ENCODE peak calls at places on chromosome 13, in seven cellular contexts. F is mammary epithelial cell, J is Peyer's patch, U is A549, R is thoracic aorta, W is progenitor cell of endocrine pancreas, M is fibroblast of mammary gland. Q is an unnamed sample.

GRCh38 chr13:24159921-24160324 is 597 bp upstream of the SPATA13 start:
- DNase-seq in F (no peak), M (no peak), U (no peak), R (no peak), J (no peak), W (no peak), Q (peak)

GRCh38 chr13:33125821-33126570 is 109.8 kb downstream of the KL start:
- DNase-seq in F (peak), M (peak), R (peak), J (peak), U (peak), W (no peak), Q (no peak)

GRCh38 chr13:109408596-109409382 is 377.6 kb downstream of the IRS2 start:
- DNase-seq in W (no peak), J (no peak), U (no peak), F (no peak), R (no peak), M (peak), Q (no peak)

GRCh38 chr13:100601716-100602115 is 13.1 kb upstream of the GGACT start:
- DNase-seq in M (no peak), U (no peak), J (no peak), W (no peak), R (no peak), F (no peak), Q (no peak)

GRCh38 chr13:91659583-91660415 is 261.4 kb downstream of the GPC5 start:
- DNase-seq in W (no peak), U (no peak), J (no peak), F (peak), M (no peak), R (no peak), Q (no peak)

GRCh38 chr13:70732611-70733010 is 624.4 kb upstream of the KLHL1 start:
- DNase-seq in U (no peak), J (no peak), W (no peak), F (no peak), M (no peak), R (no peak), Q (no peak)

GRCh38 chr13:32125221-32125621 is 93.6 kb downstream of the FRY start:
- DNase-seq in W (no peak), J (no peak), R (no peak), M (peak), U (no peak), F (peak), Q (no peak)

GRCh38 chr13:107025991-107026390 is 458.1 kb upstream of the ARGLU1 start:
- DNase-seq in R (peak), W (no peak), M (peak), J (no peak), U (no peak), F (peak), Q (no peak)

GRCh38 chr13:76643596-76643995 is 242.6 kb downstream of the KCTD12 start:
- DNase-seq in M (no peak), W (no peak), U (no peak), J (no peak), F (no peak), R (no peak), Q (no peak)

GRCh38 chr13:27619711-27620376 is 485 bp downstream of the LNX2 start:
- DNase-seq in J (peak), R (no peak), F (no peak), M (peak), W (no peak), U (peak), Q (peak)

GRCh38 chr13:105442040-105442439 is 1093.4 kb downstream of the EFNB2 start:
- DNase-seq in U (no peak), J (no peak), M (no peak), R (no peak), W (no peak), F (no peak), Q (no peak)

GRCh38 chr13:42893346-42893745 is 98.7 kb downstream of the EPSTI1 start:
- DNase-seq in J (no peak), F (peak), M (peak), U (no peak), W (no peak), R (no peak), Q (no peak)

GRCh38 chr13:50866817-50867640 is 23.5 kb upstream of the DLEU7 start:
- DNase-seq in F (no peak), U (no peak), J (no peak), R (no peak), M (no peak), W (no peak), Q (no peak)

GRCh38 chr13:91592050-91593014 is 193.9 kb downstream of the GPC5 start:
- DNase-seq in J (no peak), W (no peak), R (no peak), F (no peak), U (no peak), M (no peak), Q (no peak)

GRCh38 chr13:20672772-20673171 is 30.7 kb upstream of the IL17D start:
- DNase-seq in J (no peak), W (no peak), M (peak), U (no peak), R (no peak), F (no peak), Q (no peak)

GRCh38 chr13:91142572-91142971 is 204.9 kb upstream of the MIR17HG start:
- DNase-seq in J (no peak), U (no peak), F (peak), M (peak), R (no peak), W (no peak), Q (no peak)

GRCh38 chr13:39451301-39451700 is 151.7 kb downstream of the LHFPL6 start:
- DNase-seq in M (peak), U (no peak), F (peak), W (no peak), J (no peak), R (no peak), Q (no peak)

GRCh38 chr13:42728507-42729180 is 52.7 kb upstream of the FAM216B start:
- DNase-seq in F (peak), M (no peak), J (no peak), R (no peak), U (no peak), W (no peak), Q (no peak)

GRCh38 chr13:33076451-33076992 is 60.3 kb downstream of the KL start:
- DNase-seq in J (peak), U (no peak), F (no peak), R (no peak), M (no peak), W (no peak), Q (no peak)

GRCh38 chr13:113917523-113918371 is 53.9 kb upstream of the GAS6 start:
- DNase-seq in J (no peak), M (no peak), F (no peak), U (no peak), R (no peak), W (peak), Q (no peak)

GRCh38 chr13:97307882-97308624 is 85.9 kb downstream of the MBNL2 start:
- DNase-seq in F (peak), J (no peak), U (peak), M (peak), W (no peak), R (no peak), Q (no peak)

GRCh38 chr13:49304763-49305695 is 57.3 kb downstream of the CDADC1 start:
- DNase-seq in W (no peak), J (no peak), M (no peak), U (no peak), F (no peak), R (no peak), Q (no peak)

GRCh38 chr13:44307844-44308243 is 65.8 kb upstream of the SERP2 start:
- DNase-seq in F (no peak), J (no peak), M (no peak), R (no peak), W (no peak), U (no peak), Q (no peak)

GRCh38 chr13:26560456-26560855 is 3.0 kb downstream of the WASF3 start:
- DNase-seq in J (no peak), W (no peak), F (no peak), M (no peak), R (no peak), U (no peak), Q (no peak)

GRCh38 chr13:97901716-97902115 is 51.8 kb upstream of the IPO5 start:
- DNase-seq in M (no peak), J (no peak), R (no peak), W (no peak), F (no peak), U (no peak), Q (no peak)

GRCh38 chr13:43662976-43663375 is 123.8 kb downstream of the ENOX1 start:
- DNase-seq in R (no peak), J (no peak), U (no peak), W (no peak), M (peak), F (no peak), Q (no peak)

GRCh38 chr13:76798037-76798436 is 88.2 kb downstream of the KCTD12 start:
- DNase-seq in J (no peak), U (no peak), R (no peak), M (peak), W (no peak), F (no peak), Q (no peak)

GRCh38 chr13:33228645-33229445 is 56.7 kb downstream of the STARD13 start:
- DNase-seq in U (peak), J (no peak), W (no peak), R (no peak), M (peak), F (no peak), Q (no peak)

DNA sequence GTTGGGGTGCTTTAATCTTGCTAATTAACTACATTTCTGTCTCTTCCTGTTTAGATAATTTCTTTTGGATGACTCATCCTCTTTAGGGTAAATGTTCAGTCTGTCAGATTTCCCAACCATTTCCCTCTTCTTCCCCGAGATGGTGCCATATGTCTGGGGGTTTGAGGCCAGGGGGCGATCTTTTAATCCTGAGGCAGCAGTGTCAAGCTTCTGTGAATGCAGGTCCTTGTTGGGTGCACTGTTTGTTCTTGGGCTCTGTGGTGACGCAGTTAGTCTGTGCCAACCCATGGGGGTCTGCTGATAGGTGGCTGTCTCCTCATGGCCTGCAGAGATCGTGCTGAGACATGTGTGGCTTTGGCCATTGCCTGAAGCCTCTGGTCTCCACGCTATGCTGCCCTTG is 420.4 kb downstream of the NDFIP2 start:
- DNase-seq in M (peak), W (no peak), R (no peak), F (peak), J (peak), U (no peak), Q (no peak)
- TF ChIP-seq CTCF in M (peak), W (no peak), R (no peak), F (no peak), J (no peak), U (no peak), Q (no peak)

GRCh38 chr13:46603165-46603603 is 50.2 kb downstream of the LRCH1 start:
- DNase-seq in J (no peak), U (peak), W (no peak), F (no peak), R (no peak), M (peak), Q (no peak)
- TF ChIP-seq CTCF in J (peak), U (peak), W (peak), F (peak), R (no peak), M (peak), Q (peak)

DNA sequence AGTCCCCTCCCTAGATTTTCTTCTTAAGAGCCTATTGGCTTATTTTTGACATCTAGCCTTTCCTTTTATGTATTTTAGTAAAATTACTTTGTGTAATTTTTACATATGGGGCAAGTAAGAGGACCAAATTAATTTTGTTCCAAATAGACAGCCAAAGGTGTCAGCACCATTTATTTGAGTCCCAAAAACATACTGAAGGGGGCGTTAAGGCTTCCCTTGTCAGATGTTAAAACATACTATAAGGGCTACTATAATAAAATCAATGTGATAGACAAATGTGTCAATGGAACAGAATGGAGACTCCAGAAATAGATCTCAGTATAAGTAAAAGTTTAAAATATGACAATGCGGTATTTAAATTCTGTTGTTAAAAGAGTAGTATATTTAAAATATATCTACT is 133.6 kb downstream of the MTUS2 start:
- DNase-seq in U (no peak), M (no peak), R (no peak), W (no peak), F (no peak), J (no peak), Q (no peak)
- TF ChIP-seq CTCF in U (no peak), M (no peak), R (no peak), W (no peak), F (no peak), J (no peak), Q (peak)

DNA sequence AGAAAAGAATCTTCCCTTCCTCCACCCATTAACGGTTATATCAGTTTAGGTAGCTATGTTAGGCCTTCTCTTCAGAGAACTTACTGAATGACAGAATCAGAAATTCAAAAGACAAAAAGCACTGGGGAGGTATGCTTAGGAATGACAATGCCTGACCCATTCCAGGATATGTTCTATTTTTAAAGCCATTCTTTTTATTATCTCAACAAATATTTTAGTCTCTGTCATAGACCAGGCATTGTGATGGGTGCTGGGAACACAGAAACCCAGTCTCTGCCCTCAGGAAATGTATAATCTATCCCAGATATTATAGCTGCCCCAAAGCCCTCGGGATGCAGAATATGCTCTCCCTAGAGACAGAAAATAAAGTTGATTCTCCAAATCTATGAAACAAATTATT is 90.7 kb downstream of the TEX26 start:
- DNase-seq in J (no peak), F (no peak), W (no peak), R (no peak), M (no peak), U (no peak), Q (no peak)
- TF ChIP-seq CTCF in J (no peak), F (no peak), W (no peak), R (no peak), M (no peak), U (no peak), Q (no peak)

GRCh38 chr13:74867460-74867859 is 614.5 kb downstream of the TBC1D4 start:
- DNase-seq in M (peak), R (no peak), J (no peak), U (no peak), W (no peak), F (peak), Q (no peak)
- TF ChIP-seq CTCF in M (no peak), R (no peak), J (no peak), U (no peak), W (no peak), F (no peak), Q (no peak)

GRCh38 chr13:61370520-61370919 is 45.1 kb downstream of the PCDH20 start:
- DNase-seq in F (no peak), J (no peak), R (no peak), M (no peak), W (no peak), U (no peak), Q (no peak)
- TF ChIP-seq CTCF in F (no peak), J (no peak), R (no peak), M (no peak), W (no peak), U (no peak), Q (no peak)

GRCh38 chr13:111158136-111158805 is 43.2 kb downstream of the ARHGEF7 start:
- DNase-seq in U (no peak), J (no peak), W (no peak), R (no peak), M (no peak), F (peak), Q (no peak)

GRCh38 chr13:111156421-111156820 is 41.3 kb downstream of the ARHGEF7 start:
- DNase-seq in M (no peak), R (no peak), W (no peak), F (no peak), J (no peak), U (no peak), Q (no peak)

GRCh38 chr13:111153279-111153976 is 38.3 kb downstream of the ARHGEF7 start:
- DNase-seq in M (peak), W (peak), J (peak), F (peak), U (peak), R (peak), Q (peak)

GRCh38 chr13:111152836-111153235 is 37.7 kb downstream of the ARHGEF7 start:
- DNase-seq in W (no peak), R (no peak), U (peak), J (no peak), M (peak), F (no peak), Q (no peak)

DNA sequence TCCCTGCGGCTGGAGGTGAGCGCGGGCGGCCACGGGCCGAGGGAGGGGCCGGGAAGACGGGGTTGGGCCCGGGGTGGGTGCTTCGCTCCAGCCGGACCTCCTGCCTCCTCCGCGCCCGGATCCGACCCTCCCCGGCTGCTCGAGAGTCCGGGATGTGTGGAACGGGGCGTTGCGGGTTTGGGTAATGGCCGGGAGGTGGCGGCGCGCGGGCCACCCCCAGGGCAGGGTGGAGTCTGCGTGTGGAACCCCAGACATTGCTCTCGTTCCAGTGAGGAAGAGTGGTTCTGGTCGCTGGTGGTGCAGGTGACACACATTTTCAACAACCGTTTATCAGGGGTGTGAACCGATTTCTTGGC is 38.8 kb downstream of the ARHGEF7 start:
- DNase-seq in U (peak), F (no peak), M (peak), R (no peak), J (peak), W (peak), Q (no peak)
- TF ChIP-seq CTCF in U (no peak), F (peak), M (no peak), R (peak), J (peak), W (peak), Q (no peak)

GRCh38 chr13:36282818-36283432 is 14.7 kb downstream of the CCDC169 start:
- DNase-seq in F (peak), U (peak), J (no peak), R (no peak), M (peak), W (no peak), Q (no peak)
- TF ChIP-seq CTCF in F (peak), U (peak), J (peak), R (peak), M (peak), W (peak), Q (peak)